ENCODE peak calls at places on chromosomes 12 and 14, in ten cellular contexts. U is DMS 273 treated with DMSO at 0.1 percent for 48 hours; V is NCI-H2081; Q is endothelial cell; B is mucosa of descending colon; X is caudate nucleus; L is activated T-helper 1 cell treated with anti-CD3 and anti-CD28 coated beads, Interleukin-12 subunit alpha, Interleukin-12 subunit beta, Interleukin-2, Interleukin-4 antibody, amounts not matched to agents 30 ng/mL and 10 ng/mL and 1 ng/mL, durations not matched to agents 14 hours and 24 hours and 36 hours; M is GM10248; W is activated CD4-positive, alpha-beta T cell treated with anti-CD3 and anti-CD28 coated beads, Interleukin-2, amount 50 U/mL, for 1 hour; N is LNCaP clone FGC. T is an unnamed sample.

GRCh38 chr12:49345840-49346658 is 639 bp upstream of the DNAJC22 start:
- DNase-seq in U (no peak), V (no peak), Q (no peak), B (no peak), X (no peak), L (no peak), M (peak), W (no peak), N (no peak), T (no peak)

GRCh38 chr14:99537399-99537798 is 56.2 kb downstream of the CCNK start:
- DNase-seq in U (no peak), V (no peak), Q (no peak), B (no peak), X (no peak), L (no peak), M (no peak), W (no peak), N (no peak), T (no peak)

GRCh38 chr12:28222081-28222700 is 31.9 kb downstream of the CCDC91 start:
- DNase-seq in U (no peak), V (no peak), Q (no peak), B (no peak), X (no peak), L (peak), M (no peak), W (peak), N (no peak), T (no peak)

GRCh38 chr14:75709207-75709812 is 48.3 kb downstream of the TTLL5 start:
- DNase-seq in U (peak), V (peak), Q (peak), B (peak), X (peak), L (peak), M (peak), W (peak), N (peak), T (peak)

GRCh38 chr12:129049917-129050316 is 196.6 kb downstream of the GLT1D1 start:
- DNase-seq in U (no peak), V (no peak), Q (no peak), B (no peak), X (no peak), L (no peak), M (no peak), W (no peak), N (peak), T (no peak)

GRCh38 chr14:59208224-59208814 is 19.9 kb downstream of the DAAM1 start:
- DNase-seq in U (no peak), V (no peak), Q (no peak), B (no peak), X (no peak), L (no peak), M (no peak), W (no peak), N (no peak), T (no peak)

GRCh38 chr14:105084741-105085571 is 19.7 kb upstream of the GPR132 start:
- DNase-seq in U (no peak), V (no peak), Q (no peak), B (peak), X (no peak), L (no peak), M (no peak), W (no peak), N (no peak), T (no peak)

GRCh38 chr12:57983858-57984505 is 42.6 kb downstream of the ATP23 start:
- DNase-seq in U (no peak), V (no peak), Q (no peak), B (no peak), X (no peak), L (no peak), M (no peak), W (no peak), N (no peak), T (no peak)

GRCh38 chr12:713281-713875 is 39.0 kb upstream of the WNK1 start:
- DNase-seq in U (no peak), V (no peak), Q (no peak), B (no peak), X (no peak), L (no peak), M (no peak), W (no peak), N (no peak), T (no peak)

GRCh38 chr12:57241556-57242310 is 9.3 kb downstream of the STAC3 start:
- DNase-seq in U (no peak), V (no peak), Q (no peak), B (peak), X (no peak), L (no peak), M (no peak), W (no peak), N (no peak), T (no peak)

GRCh38 chr12:31634620-31635019 is 24.9 kb upstream of the ETFBKMT start:
- DNase-seq in U (no peak), V (no peak), Q (no peak), B (no peak), X (no peak), L (no peak), M (no peak), W (no peak), N (no peak), T (no peak)

GRCh38 chr12:95881331-95881955 is 22.7 kb downstream of the SNRPF start:
- DNase-seq in U (no peak), V (peak), Q (no peak), B (no peak), X (no peak), L (no peak), M (no peak), W (no peak), N (no peak), T (no peak)

GRCh38 chr12:15700595-15700994 is 88.6 kb downstream of the EPS8 start:
- DNase-seq in U (no peak), V (no peak), Q (no peak), B (no peak), X (no peak), L (peak), M (peak), W (no peak), N (no peak), T (no peak)

GRCh38 chr12:82357340-82357739 is 847 bp downstream of the CCDC59 start:
- DNase-seq in U (no peak), V (no peak), Q (no peak), B (no peak), X (no peak), L (no peak), M (no peak), W (no peak), N (no peak), T (no peak)

GRCh38 chr14:104786091-104786586 is 9.4 kb downstream of the AKT1 start:
- DNase-seq in U (no peak), V (no peak), Q (no peak), B (no peak), X (no peak), L (no peak), M (no peak), W (no peak), N (no peak), T (no peak)

GRCh38 chr14:102949062-102949800 is 26.8 kb downstream of the AMN start:
- DNase-seq in U (no peak), V (peak), Q (no peak), B (peak), X (no peak), L (no peak), M (peak), W (peak), N (no peak), T (no peak)

GRCh38 chr12:3724096-3724805 is 28.7 kb downstream of the CRACR2A start:
- DNase-seq in U (no peak), V (no peak), Q (no peak), B (no peak), X (no peak), L (no peak), M (no peak), W (no peak), N (no peak), T (no peak)

GRCh38 chr12:13195848-13196301 is 651 bp upstream of the EMP1 start:
- DNase-seq in U (no peak), V (no peak), Q (no peak), B (no peak), X (no peak), L (no peak), M (no peak), W (no peak), N (no peak), T (no peak)

GRCh38 chr12:119202544-119202943 is 23.8 kb downstream of the HSPB8 start:
- DNase-seq in U (no peak), V (no peak), Q (no peak), B (no peak), X (no peak), L (no peak), M (no peak), W (no peak), N (no peak), T (no peak)

GRCh38 chr12:12465522-12465921 is 97.1 kb downstream of the DUSP16 start:
- DNase-seq in U (no peak), V (no peak), Q (no peak), B (no peak), X (no peak), L (no peak), M (no peak), W (no peak), N (no peak), T (no peak)

GRCh38 chr12:31682136-31682962 is 22.9 kb downstream of the ETFBKMT start:
- DNase-seq in U (peak), V (peak), Q (peak), B (peak), X (no peak), L (peak), M (peak), W (peak), N (peak), T (no peak)

GRCh38 chr14:89748004-89748403 is 206.5 kb downstream of the EFCAB11 start:
- DNase-seq in U (no peak), V (no peak), Q (no peak), B (no peak), X (no peak), L (no peak), M (no peak), W (no peak), N (no peak), T (no peak)

GRCh38 chr12:46209165-46209564 is 59.7 kb downstream of the SLC38A1 start:
- DNase-seq in U (no peak), V (no peak), Q (no peak), B (no peak), X (no peak), L (no peak), M (no peak), W (no peak), N (no peak), T (no peak)

GRCh38 chr14:105473677-105474477 is 744 bp upstream of the CRIP2 start:
- DNase-seq in U (peak), V (peak), Q (peak), B (peak), X (peak), L (peak), M (peak), W (peak), N (peak), T (peak)

GRCh38 chr14:23562822-23563472 is 4.6 kb downstream of the AP1G2 start:
- DNase-seq in U (no peak), V (peak), Q (peak), B (no peak), X (peak), L (peak), M (peak), W (peak), N (no peak), T (no peak)

GRCh38 chr14:64799555-64799954 is 80.2 kb downstream of the SPTB start:
- DNase-seq in U (no peak), V (no peak), Q (no peak), B (no peak), X (no peak), L (no peak), M (no peak), W (no peak), N (no peak), T (no peak)

T was measured in occipital lobe.